ENCODE peak calls at places on chromosomes 13 and 19, in ten cellular contexts. X, U, R, S, K, P, E, N, B and G are unnamed samples.

GRCh38 chr13:30739646-30740642 is 4.6 kb downstream of the ALOX5AP start:
- DNase-seq in X (no peak), P (no peak), S (peak), U (no peak), K (no peak), R (peak), N (peak), B (peak), E (peak), G (no peak)

GRCh38 chr13:108629353-108629752 is at the start of gene MYO16:
- DNase-seq in R (peak), S (no peak), K (no peak), U (no peak), B (no peak), N (no peak), P (peak), E (no peak), X (no peak), G (no peak)

GRCh38 chr13:90232291-90232690 is 1115.2 kb upstream of the MIR17HG start:
- DNase-seq in R (no peak), B (no peak), E (no peak), K (no peak), S (no peak), P (no peak), N (no peak), U (no peak), X (no peak), G (peak)

GRCh38 chr13:95627590-95627989 is 16.9 kb downstream of the DZIP1 start:
- DNase-seq in R (no peak), B (no peak), X (no peak), K (no peak), S (no peak), P (no peak), U (no peak), N (peak), E (peak), G (no peak)

GRCh38 chr13:74210693-74211393 is 76.6 kb upstream of the KLF12 start:
- DNase-seq in E (no peak), S (no peak), U (peak), P (no peak), N (peak), R (no peak), K (no peak), X (no peak), B (no peak), G (peak)

GRCh38 chr13:96172066-96172465 is 82.2 kb downstream of the HS6ST3 start:
- DNase-seq in R (no peak), B (no peak), K (no peak), U (no peak), S (no peak), X (no peak), N (no peak), P (no peak), E (no peak), G (no peak)

GRCh38 chr19:22882797-22883196 is 50.7 kb downstream of the ZNF723 start:
- DNase-seq in S (no peak), N (peak), U (no peak), K (no peak), X (no peak), R (no peak), E (peak), P (no peak), B (no peak), G (no peak)

GRCh38 chr13:108621421-108621820 is 8.0 kb upstream of the MYO16 start:
- DNase-seq in E (peak), N (no peak), U (no peak), P (no peak), X (no peak), R (no peak), S (no peak), K (no peak), B (no peak), G (no peak)

GRCh38 chr19:16825312-16826168 is 3.7 kb upstream of the SIN3B start:
- DNase-seq in X (no peak), E (peak), P (no peak), B (peak), K (peak), R (no peak), S (no peak), U (peak), N (peak), G (peak)

GRCh38 chr13:30551194-30551593 is 66.5 kb upstream of the USPL1 start:
- DNase-seq in E (no peak), K (no peak), B (no peak), S (no peak), N (peak), R (peak), P (no peak), U (no peak), X (no peak), G (no peak)

GRCh38 chr19:6210721-6211600 is 68.8 kb downstream of the MLLT1 start:
- DNase-seq in N (no peak), E (no peak), B (no peak), X (no peak), K (no peak), S (no peak), U (no peak), R (no peak), P (no peak), G (no peak)

GRCh38 chr19:40592170-40592569 is 9.0 kb upstream of the LTBP4 start:
- DNase-seq in U (no peak), R (no peak), P (no peak), K (no peak), B (peak), E (peak), X (no peak), S (no peak), N (peak), G (no peak)

GRCh38 chr19:34549833-34550232 is 68.3 kb downstream of the WTIP start:
- DNase-seq in X (no peak), R (no peak), E (no peak), N (no peak), B (no peak), K (no peak), P (no peak), S (no peak), U (no peak), G (no peak)

GRCh38 chr13:26502826-26503225 is 54.7 kb upstream of the WASF3 start:
- DNase-seq in U (no peak), X (no peak), P (no peak), E (no peak), R (peak), S (no peak), K (no peak), N (peak), B (peak), G (no peak)

GRCh38 chr13:27977476-27978300 is 8.6 kb upstream of the CDX2 start:
- DNase-seq in S (no peak), R (no peak), U (peak), X (no peak), E (no peak), P (no peak), N (no peak), K (no peak), B (peak), G (no peak)

GRCh38 chr19:46925548-46925950 is 64.8 kb downstream of the ARHGAP35 start:
- DNase-seq in N (peak), R (no peak), K (no peak), E (peak), U (peak), X (no peak), S (no peak), P (no peak), B (no peak), G (no peak)

GRCh38 chr19:44019498-44019897 is 5.7 kb upstream of the ZNF222 start:
- DNase-seq in S (no peak), X (no peak), E (no peak), K (no peak), P (no peak), N (no peak), U (no peak), R (no peak), B (no peak), G (no peak)

GRCh38 chr19:46678110-46678732 is 17.2 kb upstream of the DACT3 start:
- DNase-seq in N (no peak), E (peak), S (no peak), R (no peak), B (peak), X (no peak), U (no peak), P (no peak), K (no peak), G (no peak)

GRCh38 chr13:97125810-97126738 is 96.1 kb upstream of the MBNL2 start:
- DNase-seq in E (no peak), P (no peak), R (no peak), S (no peak), X (no peak), U (no peak), N (peak), K (no peak), B (no peak), G (no peak)

GRCh38 chr13:42991892-42992584 is at the start of gene EPSTI1:
- DNase-seq in N (peak), B (peak), E (no peak), P (peak), R (no peak), X (peak), K (peak), U (peak), S (peak), G (no peak)

GRCh38 chr19:30132312-30133075 is 190.5 kb downstream of the URI1 start:
- DNase-seq in E (no peak), S (no peak), X (peak), R (no peak), N (no peak), B (peak), K (no peak), U (no peak), P (peak), G (no peak)

GRCh38 chr13:74889321-74889720 is 592.6 kb downstream of the TBC1D4 start:
- DNase-seq in S (no peak), X (no peak), E (no peak), B (no peak), R (no peak), P (no peak), U (no peak), K (no peak), N (peak), G (peak)

GRCh38 chr19:583198-583967 is 6.3 kb upstream of the HCN2 start:
- DNase-seq in U (no peak), P (no peak), K (no peak), X (no peak), E (no peak), B (peak), R (no peak), S (no peak), N (no peak), G (no peak)

GRCh38 chr13:109779074-109779473 is 7.3 kb downstream of the IRS2 start:
- DNase-seq in N (no peak), X (no peak), S (no peak), U (no peak), K (no peak), P (no peak), E (peak), B (no peak), R (no peak), G (no peak)

GRCh38 chr13:49549289-49549688 is 36.1 kb downstream of the RCBTB1 start:
- DNase-seq in K (no peak), S (no peak), X (no peak), R (no peak), P (no peak), E (no peak), N (no peak), B (peak), U (no peak), G (no peak)

GRCh38 chr19:18453269-18454024 is 15.5 kb upstream of the ISYNA1 start:
- DNase-seq in R (no peak), U (no peak), P (no peak), K (no peak), B (no peak), E (peak), S (no peak), X (no peak), N (peak), G (no peak)

GRCh38 chr13:83780201-83780600 is 102.1 kb downstream of the SLITRK1 start:
- DNase-seq in R (no peak), N (peak), P (no peak), B (peak), U (no peak), X (no peak), E (no peak), K (no peak), S (no peak), G (no peak)

GRCh38 chr19:19403373-19403901 is 2.0 kb upstream of the GATAD2A start:
- DNase-seq in S (no peak), E (peak), P (no peak), B (no peak), U (no peak), X (no peak), K (no peak), N (peak), R (no peak), G (no peak)

GRCh38 chr19:5585461-5586299 is 17.9 kb upstream of the TINCR start:
- DNase-seq in N (no peak), E (no peak), X (no peak), S (peak), B (peak), K (peak), U (no peak), R (no peak), P (peak), G (no peak)

GRCh38 chr19:511101-511841 is 4.0 kb downstream of the TPGS1 start:
- DNase-seq in P (no peak), R (no peak), U (no peak), K (no peak), S (peak), B (peak), N (no peak), X (no peak), E (no peak), G (no peak)

GRCh38 chr13:39106216-39106995 is 68.2 kb downstream of the NHLRC3 start:
- DNase-seq in X (no peak), K (no peak), P (no peak), N (no peak), B (no peak), R (no peak), U (no peak), S (no peak), E (no peak), G (no peak)

GRCh38 chr19:47241919-47242644 is 11.1 kb upstream of the BBC3 start:
- DNase-seq in P (no peak), U (no peak), X (no peak), S (no peak), R (no peak), N (peak), K (no peak), E (peak), B (no peak), G (no peak)

GRCh38 chr19:29559743-29560142 is 33.9 kb downstream of the VSTM2B start:
- DNase-seq in S (no peak), E (no peak), N (no peak), R (no peak), P (no peak), B (no peak), U (no peak), K (no peak), X (no peak), G (no peak)

GRCh38 chr13:42218576-42218975 is 53.4 kb upstream of the AKAP11 start:
- DNase-seq in E (no peak), B (no peak), X (no peak), N (no peak), U (no peak), R (no peak), K (no peak), S (no peak), P (no peak), G (no peak)

GRCh38 chr19:53037101-53038097 is 7.1 kb upstream of the ERVV-2 start:
- DNase-seq in N (no peak), X (peak), E (no peak), U (no peak), B (peak), K (peak), P (no peak), S (no peak), R (no peak), G (no peak)

GRCh38 chr19:46881092-46881491 is 20.3 kb downstream of the ARHGAP35 start:
- DNase-seq in S (no peak), P (no peak), N (no peak), U (peak), K (no peak), B (peak), E (no peak), R (no peak), X (no peak), G (no peak)